ENCODE peak calls at places on chromosomes 13 and 19, in four cellular contexts. One of them, this sample, is unnamed.

GRCh38 chr13:79679334-79679733 is 198.4 kb downstream of the NDFIP2 start:
- DNase-seq in ELF-1: peak
- DNase-seq in T-helper 2 cell treated with Interferon-gamma antibody and Interleukin-4, amounts not matched to agents 5 μg/mL and 100 μg/mL, for 36 hours: peak
- DNase-seq in heart right ventricle: peak
- DNase-seq in this sample: peak

GRCh38 chr19:19259741-19260140 is 13.4 kb downstream of the TM6SF2 start:
- DNase-seq in ELF-1: peak
- DNase-seq in T-helper 2 cell treated with Interferon-gamma antibody and Interleukin-4, amounts not matched to agents 5 μg/mL and 100 μg/mL, for 36 hours: no peak
- DNase-seq in heart right ventricle: no peak
- DNase-seq in this sample: no peak

GRCh38 chr13:50075619-50076097 is 60.4 kb downstream of the KCNRG start:
- DNase-seq in ELF-1: no peak
- DNase-seq in T-helper 2 cell treated with Interferon-gamma antibody and Interleukin-4, amounts not matched to agents 5 μg/mL and 100 μg/mL, for 36 hours: no peak
- DNase-seq in heart right ventricle: no peak
- DNase-seq in this sample: no peak

GRCh38 chr13:31045621-31046081 is 113.2 kb downstream of the TEX26 start:
- DNase-seq in ELF-1: peak
- DNase-seq in T-helper 2 cell treated with Interferon-gamma antibody and Interleukin-4, amounts not matched to agents 5 μg/mL and 100 μg/mL, for 36 hours: peak
- DNase-seq in heart right ventricle: no peak
- DNase-seq in this sample: no peak

GRCh38 chr13:41492432-41493267 is 35.3 kb downstream of the RGCC start:
- DNase-seq in ELF-1: no peak
- DNase-seq in T-helper 2 cell treated with Interferon-gamma antibody and Interleukin-4, amounts not matched to agents 5 μg/mL and 100 μg/mL, for 36 hours: peak
- DNase-seq in heart right ventricle: no peak
- DNase-seq in this sample: no peak

GRCh38 chr13:107867701-107868661 is 347.4 kb downstream of the LIG4 start:
- DNase-seq in ELF-1: peak
- DNase-seq in T-helper 2 cell treated with Interferon-gamma antibody and Interleukin-4, amounts not matched to agents 5 μg/mL and 100 μg/mL, for 36 hours: no peak
- DNase-seq in heart right ventricle: peak
- DNase-seq in this sample: peak

GRCh38 chr19:35592226-35592625 is 6.3 kb downstream of the PMIS2 start:
- DNase-seq in ELF-1: peak
- DNase-seq in T-helper 2 cell treated with Interferon-gamma antibody and Interleukin-4, amounts not matched to agents 5 μg/mL and 100 μg/mL, for 36 hours: no peak
- DNase-seq in heart right ventricle: no peak
- DNase-seq in this sample: no peak

GRCh38 chr13:50424993-50425392 is 409.7 kb downstream of the KCNRG start:
- DNase-seq in ELF-1: no peak
- DNase-seq in T-helper 2 cell treated with Interferon-gamma antibody and Interleukin-4, amounts not matched to agents 5 μg/mL and 100 μg/mL, for 36 hours: no peak
- DNase-seq in heart right ventricle: no peak
- DNase-seq in this sample: no peak

GRCh38 chr13:32824671-32825070 is 191.6 kb upstream of the KL start:
- DNase-seq in ELF-1: peak
- DNase-seq in T-helper 2 cell treated with Interferon-gamma antibody and Interleukin-4, amounts not matched to agents 5 μg/mL and 100 μg/mL, for 36 hours: no peak
- DNase-seq in heart right ventricle: no peak
- DNase-seq in this sample: no peak

GRCh38 chr13:98688373-98688772 is 64.1 kb downstream of the SLC15A1 start:
- DNase-seq in ELF-1: no peak
- DNase-seq in T-helper 2 cell treated with Interferon-gamma antibody and Interleukin-4, amounts not matched to agents 5 μg/mL and 100 μg/mL, for 36 hours: no peak
- DNase-seq in heart right ventricle: no peak
- DNase-seq in this sample: no peak

GRCh38 chr19:7795555-7796161 is 32.6 kb downstream of the CLEC4M start:
- DNase-seq in ELF-1: no peak
- DNase-seq in T-helper 2 cell treated with Interferon-gamma antibody and Interleukin-4, amounts not matched to agents 5 μg/mL and 100 μg/mL, for 36 hours: no peak
- DNase-seq in heart right ventricle: no peak
- DNase-seq in this sample: no peak

GRCh38 chr13:103960011-103960410 is 893.8 kb upstream of the SLC10A2 start:
- DNase-seq in ELF-1: no peak
- DNase-seq in T-helper 2 cell treated with Interferon-gamma antibody and Interleukin-4, amounts not matched to agents 5 μg/mL and 100 μg/mL, for 36 hours: no peak
- DNase-seq in heart right ventricle: no peak
- DNase-seq in this sample: no peak

GRCh38 chr19:36604656-36605100 is 435 bp upstream of the ZNF382 start:
- DNase-seq in ELF-1: no peak
- DNase-seq in T-helper 2 cell treated with Interferon-gamma antibody and Interleukin-4, amounts not matched to agents 5 μg/mL and 100 μg/mL, for 36 hours: peak
- DNase-seq in heart right ventricle: peak
- DNase-seq in this sample: peak

GRCh38 chr19:4130635-4131438 is 6.9 kb upstream of the MAP2K2 start:
- DNase-seq in ELF-1: peak
- DNase-seq in T-helper 2 cell treated with Interferon-gamma antibody and Interleukin-4, amounts not matched to agents 5 μg/mL and 100 μg/mL, for 36 hours: no peak
- DNase-seq in heart right ventricle: no peak
- DNase-seq in this sample: no peak

GRCh38 chr13:30466358-30466714 is 600 bp upstream of the HMGB1 start:
- DNase-seq in ELF-1: no peak
- DNase-seq in T-helper 2 cell treated with Interferon-gamma antibody and Interleukin-4, amounts not matched to agents 5 μg/mL and 100 μg/mL, for 36 hours: no peak
- DNase-seq in heart right ventricle: no peak
- DNase-seq in this sample: no peak

GRCh38 chr13:39676315-39676876 is 20.9 kb downstream of the COG6 start:
- DNase-seq in ELF-1: no peak
- DNase-seq in T-helper 2 cell treated with Interferon-gamma antibody and Interleukin-4, amounts not matched to agents 5 μg/mL and 100 μg/mL, for 36 hours: no peak
- DNase-seq in heart right ventricle: no peak
- DNase-seq in this sample: no peak

GRCh38 chr19:39842693-39843435 is 3.3 kb downstream of the FBL start:
- DNase-seq in ELF-1: no peak
- DNase-seq in T-helper 2 cell treated with Interferon-gamma antibody and Interleukin-4, amounts not matched to agents 5 μg/mL and 100 μg/mL, for 36 hours: no peak
- DNase-seq in heart right ventricle: no peak
- DNase-seq in this sample: no peak

GRCh38 chr13:37295573-37295972 is 190.1 kb upstream of the CSNK1A1L start:
- DNase-seq in ELF-1: no peak
- DNase-seq in T-helper 2 cell treated with Interferon-gamma antibody and Interleukin-4, amounts not matched to agents 5 μg/mL and 100 μg/mL, for 36 hours: no peak
- DNase-seq in heart right ventricle: no peak
- DNase-seq in this sample: no peak

GRCh38 chr13:107216046-107216715 is 648.2 kb upstream of the ARGLU1 start:
- DNase-seq in ELF-1: no peak
- DNase-seq in T-helper 2 cell treated with Interferon-gamma antibody and Interleukin-4, amounts not matched to agents 5 μg/mL and 100 μg/mL, for 36 hours: no peak
- DNase-seq in heart right ventricle: no peak
- DNase-seq in this sample: no peak

GRCh38 chr13:107329991-107330390 is 762.1 kb upstream of the ARGLU1 start:
- DNase-seq in ELF-1: no peak
- DNase-seq in T-helper 2 cell treated with Interferon-gamma antibody and Interleukin-4, amounts not matched to agents 5 μg/mL and 100 μg/mL, for 36 hours: no peak
- DNase-seq in heart right ventricle: no peak
- DNase-seq in this sample: no peak

GRCh38 chr13:42477588-42478190 is 96.3 kb upstream of the TNFSF11 start:
- DNase-seq in ELF-1: no peak
- DNase-seq in T-helper 2 cell treated with Interferon-gamma antibody and Interleukin-4, amounts not matched to agents 5 μg/mL and 100 μg/mL, for 36 hours: no peak
- DNase-seq in heart right ventricle: no peak
- DNase-seq in this sample: no peak

GRCh38 chr13:64917566-64917965 is 2312.6 kb downstream of the PCDH9 start:
- DNase-seq in ELF-1: no peak
- DNase-seq in T-helper 2 cell treated with Interferon-gamma antibody and Interleukin-4, amounts not matched to agents 5 μg/mL and 100 μg/mL, for 36 hours: no peak
- DNase-seq in heart right ventricle: no peak
- DNase-seq in this sample: no peak

GRCh38 chr13:44516771-44517170 is 59.4 kb downstream of the TSC22D1 start:
- DNase-seq in ELF-1: no peak
- DNase-seq in T-helper 2 cell treated with Interferon-gamma antibody and Interleukin-4, amounts not matched to agents 5 μg/mL and 100 μg/mL, for 36 hours: no peak
- DNase-seq in heart right ventricle: no peak
- DNase-seq in this sample: no peak

GRCh38 chr19:35742121-35742724 is at the start of gene IGFLR1:
- DNase-seq in ELF-1: no peak
- DNase-seq in T-helper 2 cell treated with Interferon-gamma antibody and Interleukin-4, amounts not matched to agents 5 μg/mL and 100 μg/mL, for 36 hours: peak
- DNase-seq in heart right ventricle: no peak
- DNase-seq in this sample: no peak

GRCh38 chr13:111852701-111853100 is 214.2 kb upstream of the SOX1 start:
- DNase-seq in ELF-1: no peak
- DNase-seq in T-helper 2 cell treated with Interferon-gamma antibody and Interleukin-4, amounts not matched to agents 5 μg/mL and 100 μg/mL, for 36 hours: no peak
- DNase-seq in heart right ventricle: no peak
- DNase-seq in this sample: no peak